ENCODE peak calls at places on chromosome 18, in six cellular contexts. A is tibial nerve, L is GM12892, J is ovary, R is H54, H is IMR-90. T is an unnamed sample.

GRCh38 chr18:26536032-26536431 is 12.3 kb downstream of the KCTD1 start:
- DNase-seq in L (no peak), J (no peak), A (no peak), H (no peak), R (no peak), T (no peak)

GRCh38 chr18:52312321-52312720 is 27.7 kb upstream of the DCC start:
- DNase-seq in A (no peak), R (no peak), J (no peak), L (no peak), H (no peak), T (no peak)

GRCh38 chr18:31575515-31576246 is 16.0 kb upstream of the TTR start:
- DNase-seq in A (no peak), L (no peak), H (no peak), J (no peak), R (no peak), T (no peak)

GRCh38 chr18:23365602-23366001 is 87.5 kb upstream of the RIOK3 start:
- DNase-seq in L (no peak), H (peak), J (no peak), A (peak), R (no peak), T (no peak)

GRCh38 chr18:11807233-11807632 is 44.0 kb upstream of the CHMP1B start:
- DNase-seq in L (no peak), H (peak), J (no peak), A (no peak), R (no peak), T (no peak)

GRCh38 chr18:63263444-63263843 is 56.1 kb downstream of the BCL2 start:
- DNase-seq in H (no peak), R (no peak), A (no peak), L (no peak), J (no peak), T (no peak)

GRCh38 chr18:77423468-77423867 is 173.8 kb downstream of the GALR1 start:
- DNase-seq in R (no peak), J (no peak), H (no peak), A (no peak), L (no peak), T (no peak)

GRCh38 chr18:8299054-8299708 is 310.1 kb upstream of the RAB12 start:
- DNase-seq in H (no peak), L (no peak), R (no peak), A (no peak), J (no peak), T (no peak)

GRCh38 chr18:48913723-48914122 is 37.0 kb downstream of the SMAD7 start:
- DNase-seq in L (no peak), H (no peak), A (no peak), R (no peak), J (peak), T (no peak)

GRCh38 chr18:11981633-11982366 is 493 bp downstream of the IMPA2 start:
- DNase-seq in R (no peak), J (peak), L (no peak), A (peak), H (peak), T (peak)

GRCh38 chr18:47397671-47398319 is 146.3 kb upstream of the SKOR2 start:
- DNase-seq in L (no peak), R (no peak), J (no peak), A (no peak), H (no peak), T (peak)

DNA sequence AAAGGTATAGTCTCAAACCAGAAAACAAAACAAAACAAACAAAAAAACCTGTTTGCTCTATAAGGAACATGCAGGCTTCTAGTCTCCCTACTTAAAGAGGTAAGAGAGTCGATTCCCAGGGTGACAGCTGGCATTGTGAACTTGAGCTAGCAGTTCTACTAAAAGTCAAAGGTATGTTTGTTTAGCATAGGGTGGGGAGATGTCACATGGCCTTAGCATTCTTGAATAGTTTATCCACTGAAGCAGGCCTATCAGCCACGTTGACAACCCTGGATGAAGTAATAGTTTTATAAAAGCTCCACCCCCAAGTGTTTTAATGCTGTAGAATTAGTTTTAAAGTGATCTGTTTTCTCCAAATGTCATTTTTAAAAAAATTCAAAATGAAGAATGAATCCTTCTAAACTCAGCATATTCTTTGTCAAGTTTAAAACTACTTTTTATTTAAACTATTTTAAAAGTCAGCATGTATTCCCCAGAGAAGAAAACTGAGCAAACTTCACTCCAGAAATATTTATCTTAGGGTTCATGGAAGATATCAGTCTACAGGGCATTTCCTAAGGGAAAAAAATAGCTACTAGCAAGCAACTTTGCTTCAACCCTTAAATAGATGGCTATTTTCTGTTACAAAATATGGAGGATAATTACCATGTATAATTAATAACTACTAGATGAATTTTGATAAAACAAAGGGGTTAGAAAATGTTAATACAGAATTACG is 1.7 kb downstream of the MYOM1 start:
- DNase-seq in J (no peak), A (no peak), R (no peak), H (no peak), L (no peak), T (no peak)
- TF ChIP-seq POLR2A in J (no peak), A (no peak), R (no peak), H (no peak), L (no peak), T (no peak)

GRCh38 chr18:6609882-6610281 is 119.6 kb upstream of the ARHGAP28 start:
- DNase-seq in J (no peak), R (no peak), H (no peak), A (no peak), L (no peak), T (no peak)

GRCh38 chr18:6614952-6615351 is 114.6 kb upstream of the ARHGAP28 start:
- DNase-seq in H (no peak), R (no peak), J (no peak), A (no peak), L (no peak), T (no peak)

GRCh38 chr18:6610436-6610835 is 119.1 kb upstream of the ARHGAP28 start:
- DNase-seq in L (no peak), A (no peak), H (no peak), J (no peak), R (no peak), T (no peak)

GRCh38 chr18:6616981-6617380 is 112.5 kb upstream of the ARHGAP28 start:
- DNase-seq in R (no peak), H (peak), A (no peak), J (no peak), L (no peak), T (no peak)

GRCh38 chr18:6613581-6613980 is 115.9 kb upstream of the ARHGAP28 start:
- DNase-seq in A (no peak), R (no peak), H (no peak), L (no peak), J (no peak), T (no peak)
- TF ChIP-seq POLR2A in A (no peak), R (no peak), H (no peak), L (no peak), J (no peak), T (no peak)

GRCh38 chr18:9898792-9899549 is 13.2 kb downstream of the TXNDC2 start:
- DNase-seq in R (no peak), L (no peak), A (no peak), H (peak), J (no peak), T (no peak)
- TF ChIP-seq POLR2A in R (no peak), L (no peak), A (no peak), H (no peak), J (no peak), T (no peak)

DNA sequence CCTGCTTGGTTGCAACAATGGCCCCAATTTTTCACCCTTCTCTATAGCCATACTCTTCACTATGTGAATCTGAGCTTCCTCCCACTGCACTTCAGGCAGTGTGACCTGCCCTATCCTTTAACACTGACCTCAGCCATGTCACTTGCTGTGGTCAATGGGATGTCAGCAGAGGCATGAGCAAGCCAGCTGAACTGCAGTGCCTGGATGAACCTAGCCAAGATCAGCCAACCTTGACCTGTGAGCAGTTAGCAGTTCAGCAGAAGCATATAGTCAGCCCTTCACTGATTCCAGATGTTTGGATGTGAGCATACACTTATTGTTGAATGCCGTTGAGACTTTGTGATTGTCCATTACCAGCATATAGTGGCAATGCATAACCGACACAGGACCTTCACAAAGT is 63.4 kb upstream of the BOD1L2 start:
- DNase-seq in R (no peak), H (no peak), J (no peak), L (no peak), A (no peak), T (no peak)
- TF ChIP-seq POLR2A in R (no peak), H (no peak), J (no peak), L (no peak), A (no peak), T (no peak)

GRCh38 chr18:2330764-2331163 is 240.5 kb downstream of the METTL4 start:
- DNase-seq in H (no peak), J (no peak), A (no peak), R (no peak), L (no peak), T (no peak)
- TF ChIP-seq POLR2A in H (no peak), J (no peak), A (no peak), R (no peak), L (no peak), T (no peak)

GRCh38 chr18:13014232-13014631 is 23.1 kb downstream of the CEP192 start:
- DNase-seq in R (no peak), A (no peak), L (no peak), H (no peak), J (no peak), T (no peak)

GRCh38 chr18:13018379-13018778 is 27.2 kb downstream of the CEP192 start:
- DNase-seq in J (no peak), A (no peak), L (no peak), H (no peak), R (no peak), T (no peak)

GRCh38 chr18:13011719-13012118 is 20.6 kb downstream of the CEP192 start:
- DNase-seq in R (no peak), L (no peak), H (no peak), A (no peak), J (no peak), T (no peak)

GRCh38 chr18:13017247-13017875 is 26.2 kb downstream of the CEP192 start:
- DNase-seq in J (no peak), A (no peak), H (no peak), L (no peak), R (no peak), T (no peak)

DNA sequence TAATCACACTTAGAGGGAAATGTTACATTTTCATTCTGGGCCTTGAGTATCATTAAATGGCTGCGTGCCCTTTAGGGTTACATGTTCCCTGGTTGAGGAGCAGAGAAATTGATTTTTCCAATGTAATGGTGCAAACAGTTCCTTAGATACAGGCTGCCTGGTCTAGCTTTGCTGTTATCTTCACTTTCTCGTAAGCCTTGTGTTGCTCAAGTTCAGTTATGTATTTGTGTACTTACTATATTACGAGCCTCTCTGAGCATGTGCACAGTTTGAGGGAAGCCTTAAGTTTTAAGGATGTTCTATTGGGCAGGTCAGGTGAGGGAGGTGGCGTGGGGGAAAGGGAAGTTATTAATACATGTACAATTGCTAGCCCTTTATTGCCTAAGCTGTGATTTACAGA is 23.7 kb downstream of the CEP192 start:
- DNase-seq in L (no peak), A (no peak), R (no peak), H (no peak), J (no peak), T (no peak)
- TF ChIP-seq POLR2A in L (no peak), A (no peak), R (no peak), H (no peak), J (no peak), T (no peak)